ENCODE peak calls at places on chromosomes 1 and 21, in seven cellular contexts. O, S, U, V, W, N and I are unnamed samples. For H3K4me1, the result is how much of the 10 kb centered on the place peaks cover.

GRCh38 chr1:89986020-89986419 is 8.9 kb upstream of the ZNF326 start:
- DNase-seq in O (no peak), S (no peak), U (no peak), V (no peak), W (no peak), N (no peak), I (no peak)

GRCh38 chr1:67711150-67711849 is 26.3 kb downstream of the GADD45A start:
- DNase-seq in O (no peak), S (no peak), U (no peak), V (no peak), W (no peak), N (no peak), I (no peak)

GRCh38 chr1:99748419-99748818 is 18.0 kb downstream of the FRRS1 start:
- DNase-seq in O (no peak), S (no peak), U (no peak), V (no peak), W (no peak), N (no peak), I (no peak)

GRCh38 chr21:41768371-41769042 is 1.7 kb upstream of the RIPK4 start:
- DNase-seq in O (no peak), S (peak), U (peak), V (peak), W (peak), N (peak), I (peak)

GRCh38 chr1:72830606-72831390 is 548.5 kb upstream of the NEGR1 start:
- DNase-seq in O (no peak), S (no peak), U (no peak), V (no peak), W (no peak), N (no peak), I (no peak)

GRCh38 chr1:147760481-147761260 is at the start of gene GJA5:
- DNase-seq in O (no peak), S (no peak), U (no peak), V (no peak), W (no peak), N (peak), I (peak)

GRCh38 chr1:7172804-7173203 is 387.6 kb downstream of the CAMTA1 start:
- DNase-seq in O (no peak), S (no peak), U (no peak), V (peak), W (no peak), N (no peak), I (no peak)

GRCh38 chr1:188425687-188426086 is 1596.9 kb downstream of the PLA2G4A start:
- DNase-seq in O (no peak), S (no peak), U (peak), V (peak), W (no peak), N (peak), I (peak)

GRCh38 chr1:31669786-31670582 is 25.3 kb upstream of the PEF1 start:
- DNase-seq in O (peak), S (peak), U (peak), V (peak), W (peak), N (peak), I (peak)

GRCh38 chr1:236520445-236521005 is 3.3 kb upstream of the LGALS8 start:
- DNase-seq in O (no peak), S (no peak), U (no peak), V (no peak), W (no peak), N (no peak), I (no peak)

GRCh38 chr1:64967381-64967780 is 1.0 kb upstream of the JAK1 start:
- DNase-seq in O (no peak), S (no peak), U (no peak), V (peak), W (no peak), N (no peak), I (no peak)

GRCh38 chr1:78716186-78716585 is 66.6 kb downstream of the IFI44 start:
- DNase-seq in O (no peak), S (no peak), U (peak), V (no peak), W (no peak), N (no peak), I (peak)

GRCh38 chr1:205648212-205648910 is 16.6 kb upstream of the ELK4 start:
- DNase-seq in O (no peak), S (no peak), U (no peak), V (no peak), W (no peak), N (no peak), I (no peak)

GRCh38 chr21:29436143-29436542 is 137.4 kb downstream of the BACH1 start:
- DNase-seq in O (no peak), S (no peak), U (peak), V (no peak), W (no peak), N (no peak), I (no peak)

GRCh38 chr1:202121006-202121405 is 1.7 kb upstream of the GPR37L1 start:
- DNase-seq in O (no peak), S (no peak), U (no peak), V (peak), W (no peak), N (no peak), I (no peak)

GRCh38 chr1:15803380-15803779 is 4.1 kb downstream of the UQCRHL start:
- DNase-seq in O (no peak), S (no peak), U (peak), V (no peak), W (no peak), N (no peak), I (peak)

GRCh38 chr1:198935371-198935921 is 296.6 kb downstream of the PTPRC start:
- DNase-seq in O (peak), S (no peak), U (peak), V (no peak), W (peak), N (peak), I (peak)

GRCh38 chr1:234537236-234537635 is 58.3 kb upstream of the TARBP1 start:
- DNase-seq in O (no peak), S (peak), U (no peak), V (no peak), W (no peak), N (no peak), I (no peak)
- H3K4me1 ChIP-seq in O (under half), S (under half), U (under half), V (under half), W (half or more), N (half or more), I (half or more)

GRCh38 chr1:118960567-118961136 is 27.5 kb downstream of the TBX15 start:
- DNase-seq in O (no peak), S (peak), U (peak), V (peak), W (no peak), N (no peak), I (no peak)
- H3K4me1 ChIP-seq in O (under half), S (under half), U (under half), V (under half), W (under half), N (under half), I (under half)

GRCh38 chr1:229132106-229132443 is 138.8 kb upstream of the RAB4A start:
- DNase-seq in O (no peak), S (no peak), U (no peak), V (no peak), W (no peak), N (no peak), I (no peak)
- H3K4me1 ChIP-seq in O (under half), S (under half), U (under half), V (under half), W (under half), N (under half), I (under half)

DNA sequence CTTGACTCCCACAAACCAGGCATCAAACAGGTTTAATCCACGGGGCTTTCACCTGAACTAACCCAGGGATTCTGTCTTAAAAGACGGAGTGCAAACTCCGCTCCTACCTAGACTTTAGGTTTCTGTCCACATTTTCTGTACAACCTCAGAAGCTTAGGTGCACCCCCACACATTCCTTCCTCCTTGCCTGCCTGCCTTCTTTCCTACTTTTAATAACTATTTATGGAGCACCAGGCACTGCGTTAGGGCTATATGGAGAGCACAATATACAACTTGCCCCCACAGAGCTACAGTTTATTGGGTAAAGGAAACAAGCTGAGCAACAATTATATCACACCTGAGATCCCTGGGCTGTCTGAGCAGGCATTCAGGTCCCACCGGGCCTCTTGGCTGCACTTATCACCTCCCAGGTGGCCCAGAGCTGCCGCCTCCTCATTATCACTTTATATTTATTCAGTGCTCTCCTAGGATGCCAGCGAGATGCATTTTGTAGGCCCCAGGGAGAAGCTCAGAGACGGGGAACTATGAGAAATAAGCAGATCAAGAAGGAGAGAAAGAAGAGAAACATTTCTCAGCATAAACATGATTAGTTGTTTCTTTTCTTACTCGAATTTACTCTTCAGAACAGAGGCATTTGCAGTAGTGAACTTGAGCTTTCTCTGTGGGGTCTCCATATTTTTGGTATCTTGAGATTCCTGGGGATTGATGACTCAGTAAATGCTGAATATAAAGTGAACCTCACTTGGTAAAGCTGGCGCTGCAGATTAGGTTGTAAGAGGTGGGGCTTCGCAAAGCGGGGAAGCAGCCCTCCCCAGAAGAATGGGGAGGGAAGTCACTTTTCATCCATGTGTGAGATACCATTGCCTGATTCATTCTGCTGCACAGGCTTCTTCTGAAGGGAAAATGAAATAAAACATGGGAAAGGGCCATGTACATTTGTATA is 63.9 kb downstream of the DNTTIP2 start:
- DNase-seq in O (no peak), S (no peak), U (no peak), V (no peak), W (no peak), N (no peak), I (no peak)
- H3K4me1 ChIP-seq in O (under half), S (under half), U (under half), V (under half), W (under half), N (half or more), I (under half)

DNA sequence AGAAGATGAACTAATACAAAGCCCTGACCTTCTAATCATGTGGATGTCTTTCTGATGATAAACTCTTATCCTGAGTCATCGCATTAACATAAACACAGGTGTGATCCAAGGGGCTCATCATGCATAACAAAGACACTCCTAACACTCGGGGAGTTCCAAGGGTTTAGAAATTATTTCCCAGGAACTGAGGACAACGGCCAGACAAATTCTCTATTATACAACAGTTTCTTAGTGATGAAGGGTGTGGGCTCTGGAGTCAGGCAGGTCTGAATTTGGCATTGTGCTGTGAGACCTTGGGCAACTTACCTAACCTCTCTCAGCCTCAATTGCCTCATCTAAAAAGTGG is 18.0 kb downstream of the DUSP10 start:
- DNase-seq in O (no peak), S (no peak), U (no peak), V (no peak), W (no peak), N (peak), I (no peak)
- H3K4me1 ChIP-seq in O (under half), S (under half), U (under half), V (half or more), W (under half), N (half or more), I (half or more)

GRCh38 chr1:10726355-10726754 is 70.1 kb downstream of the CASZ1 start:
- DNase-seq in O (no peak), S (no peak), U (no peak), V (no peak), W (peak), N (no peak), I (no peak)

GRCh38 chr1:10724948-10725852 is 71.2 kb downstream of the CASZ1 start:
- DNase-seq in O (no peak), S (no peak), U (peak), V (peak), W (peak), N (no peak), I (peak)

GRCh38 chr1:10730985-10731384 is 65.5 kb downstream of the CASZ1 start:
- DNase-seq in O (no peak), S (no peak), U (peak), V (peak), W (no peak), N (peak), I (peak)

GRCh38 chr1:10728595-10729410 is 67.6 kb downstream of the CASZ1 start:
- DNase-seq in O (no peak), S (no peak), U (no peak), V (no peak), W (no peak), N (no peak), I (no peak)

DNA sequence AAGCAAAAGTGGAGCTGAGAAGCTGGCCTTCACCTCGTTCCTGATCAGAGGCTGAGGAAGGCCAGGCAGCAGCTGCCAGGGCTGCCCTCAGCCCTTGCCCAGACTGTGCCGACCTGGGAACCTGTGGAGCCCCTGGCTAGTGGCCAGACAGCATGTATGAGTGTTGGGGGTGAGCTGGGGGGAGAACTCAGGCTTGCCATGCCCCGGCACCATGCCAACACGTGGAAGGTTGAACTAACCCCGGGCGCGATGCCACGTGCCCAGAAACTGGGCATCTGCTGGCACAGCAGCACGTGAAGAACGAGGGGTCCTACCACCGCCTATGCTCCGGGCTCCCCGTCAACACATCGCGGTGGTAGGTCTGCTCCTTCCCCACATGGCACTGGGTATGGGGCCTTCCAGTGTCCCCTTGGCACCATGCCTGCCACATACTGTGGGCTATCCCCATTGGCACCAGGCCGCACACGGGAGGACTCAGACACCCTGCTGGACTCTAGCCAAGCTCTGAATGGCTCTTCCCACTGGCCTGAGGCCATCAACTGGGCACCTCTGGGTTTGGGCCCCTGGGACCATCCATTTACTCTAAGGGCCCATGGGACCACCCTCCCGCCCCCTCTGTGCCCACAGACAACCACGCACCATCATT is 68.6 kb downstream of the CASZ1 start:
- DNase-seq in O (no peak), S (no peak), U (no peak), V (no peak), W (no peak), N (no peak), I (no peak)
- H3K4me1 ChIP-seq in O (under half), S (under half), U (under half), V (under half), W (under half), N (under half), I (under half)

GRCh38 chr21:37566790-37567725 is 200.5 kb downstream of the DYRK1A start:
- DNase-seq in O (no peak), S (no peak), U (no peak), V (no peak), W (no peak), N (no peak), I (no peak)
- H3K4me1 ChIP-seq in O (under half), S (under half), U (under half), V (under half), W (under half), N (under half), I (under half)